ENCODE peak calls at places on chromosomes 1 and 21, in four cellular contexts. I, C, W and H are unnamed samples.

GRCh38 chr1:150596976-150597375 is 17.6 kb upstream of the MCL1 start:
- DNase-seq in I (no peak), C (no peak), W (no peak), H (no peak)

GRCh38 chr21:29413683-29414082 is 115.0 kb downstream of the BACH1 start:
- DNase-seq in I (no peak), C (no peak), W (no peak), H (no peak)

GRCh38 chr1:19405195-19405760 is 80.1 kb downstream of the CAPZB start:
- DNase-seq in I (no peak), C (no peak), W (no peak), H (no peak)

GRCh38 chr1:237562247-237562823 is 328.4 kb downstream of the ZP4 start:
- DNase-seq in I (peak; percentile 31), C (no peak), W (no peak), H (no peak)

GRCh38 chr1:43799656-43800629 is 92.6 kb downstream of the ST3GAL3 start:
- DNase-seq in I (no peak), C (no peak), W (no peak), H (peak; percentile 55)

GRCh38 chr1:214553142-214553710 is 1.8 kb upstream of the PTPN14 start:
- DNase-seq in I (no peak), C (no peak), W (no peak), H (no peak)

GRCh38 chr1:210464519-210465039 is 135.9 kb downstream of the HHAT start:
- DNase-seq in I (no peak), C (no peak), W (peak; percentile 49), H (no peak)

GRCh38 chr1:1361982-1362423 is 3.6 kb upstream of the MXRA8 start:
- DNase-seq in I (no peak), C (peak; percentile 90), W (no peak), H (no peak)

GRCh38 chr1:162629651-162630050 is 2.6 kb upstream of the DDR2 start:
- DNase-seq in I (no peak), C (no peak), W (no peak), H (no peak)

GRCh38 chr1:226662704-226663326 is 76.3 kb downstream of the ITPKB start:
- DNase-seq in I (peak; percentile 54), C (peak; percentile 95), W (no peak), H (peak; percentile 89)

GRCh38 chr1:226664413-226665101 is 74.5 kb downstream of the ITPKB start:
- DNase-seq in I (no peak), C (peak; percentile 91), W (no peak), H (no peak)

GRCh38 chr1:226661271-226661670 is 77.8 kb downstream of the ITPKB start:
- DNase-seq in I (no peak), C (no peak), W (no peak), H (no peak)

GRCh38 chr1:226661965-226662364 is 77.1 kb downstream of the ITPKB start:
- DNase-seq in I (no peak), C (no peak), W (no peak), H (no peak)

DNA sequence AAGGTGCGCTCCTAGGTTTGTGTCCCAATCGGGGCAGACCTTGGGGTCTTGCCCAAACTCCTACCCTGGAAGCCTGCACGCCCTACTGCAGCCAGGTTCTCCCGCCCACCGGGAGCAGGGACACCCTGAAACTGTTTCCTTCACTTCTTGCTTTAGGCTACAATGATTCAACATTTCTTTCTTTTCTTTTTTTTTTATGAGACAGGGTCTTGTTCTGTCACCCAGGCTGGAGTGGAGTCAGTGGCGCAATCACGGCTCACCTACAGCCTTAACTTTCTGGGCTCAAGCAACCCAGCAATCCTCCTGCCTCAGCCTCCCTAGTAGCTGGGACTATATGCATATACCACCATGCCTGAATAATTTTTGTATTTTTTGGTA is 75.8 kb downstream of the ITPKB start:
- DNase-seq in I (no peak), C (no peak), W (no peak), H (no peak)
- H3K4me3 ChIP-seq in I (no peak overlapping the region), C (no peak overlapping the region), W (no peak overlapping the region), H (no peak overlapping the region)

GRCh38 chr1:8382608-8383525 is 65.0 kb downstream of the SLC45A1 start:
- DNase-seq in I (no peak), C (no peak), W (no peak), H (no peak)

GRCh38 chr1:8381618-8382017 is 63.7 kb downstream of the SLC45A1 start:
- DNase-seq in I (no peak), C (peak; percentile 75), W (no peak), H (no peak)

GRCh38 chr1:8379513-8380186 is 61.7 kb downstream of the SLC45A1 start:
- DNase-seq in I (no peak), C (no peak), W (no peak), H (no peak)

GRCh38 chr1:8384088-8384487 is 66.2 kb downstream of the SLC45A1 start:
- DNase-seq in I (no peak), C (no peak), W (no peak), H (no peak)

DNA sequence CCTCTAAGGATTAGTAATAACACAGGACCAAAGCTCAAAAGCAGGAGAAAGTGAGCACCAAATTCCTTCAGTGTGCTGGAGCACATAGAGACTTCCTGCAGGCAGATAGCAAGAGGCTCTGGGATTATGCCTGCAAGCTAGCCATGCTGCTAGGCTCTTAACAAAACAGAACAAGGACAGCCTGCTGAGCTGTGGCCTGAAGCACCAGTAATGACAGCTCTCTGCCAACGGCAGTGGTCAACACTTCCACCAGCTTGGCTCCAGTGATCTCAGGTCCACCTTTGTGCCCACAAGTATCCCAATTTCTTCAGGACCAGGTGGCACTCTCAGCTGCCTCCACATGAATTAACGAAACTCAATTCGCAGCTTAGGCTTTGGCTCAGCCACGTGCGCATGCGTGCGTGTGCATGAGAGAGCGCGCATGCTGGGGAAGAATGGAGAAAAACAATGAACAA is 64.2 kb downstream of the SLC45A1 start:
- DNase-seq in I (no peak), C (no peak), W (no peak), H (no peak)
- H3K4me3 ChIP-seq in I (no peak overlapping the region), C (no peak overlapping the region), W (no peak overlapping the region), H (no peak overlapping the region)

GRCh38 chr1:184745110-184745509 is 9.5 kb downstream of the EDEM3 start:
- DNase-seq in I (no peak), C (no peak), W (no peak), H (no peak)
- H3K4me3 ChIP-seq in I (no peak overlapping the region), C (no peak overlapping the region), W (no peak overlapping the region), H (no peak overlapping the region)

DNA sequence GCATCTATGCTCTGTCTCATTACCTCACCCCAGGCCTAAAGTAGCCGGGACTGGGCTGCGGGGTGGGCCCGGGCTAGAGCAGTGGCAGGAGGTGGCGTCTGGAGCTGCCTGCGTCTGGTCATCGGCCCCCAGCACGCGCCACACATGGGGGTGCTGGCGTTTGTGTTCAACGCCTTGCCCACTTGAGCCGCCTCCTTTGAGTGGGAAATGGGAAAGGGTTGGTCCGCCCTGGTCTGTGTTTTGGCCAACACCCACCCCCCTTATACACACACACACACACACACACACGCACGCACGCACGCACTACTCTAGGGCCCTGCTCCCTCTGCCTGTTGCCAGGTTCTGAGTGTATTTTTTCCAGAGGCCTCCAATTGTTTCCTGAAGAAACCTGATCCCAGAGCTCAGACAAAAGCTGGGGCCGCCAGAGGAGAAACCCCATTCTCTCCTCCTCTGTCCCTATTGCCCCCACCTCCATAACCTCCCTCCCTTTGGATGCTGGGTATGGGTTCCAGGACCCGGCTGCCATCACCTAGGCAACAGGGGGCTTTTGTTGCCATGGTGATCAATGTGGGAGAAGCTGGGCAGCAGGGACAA is 10.1 kb downstream of the VANGL2 start:
- DNase-seq in I (no peak), C (no peak), W (no peak), H (no peak)
- H3K4me3 ChIP-seq in I (no peak overlapping the region), C (peak overlapping the region; percentile 16), W (no peak overlapping the region), H (no peak overlapping the region)

GRCh38 chr21:33071878-33072306 is 2.0 kb downstream of the OLIG1 start:
- DNase-seq in I (no peak), C (no peak), W (no peak), H (no peak)
- H3K4me3 ChIP-seq in I (peak overlapping the region; percentile 42), C (peak overlapping the region; percentile 40), W (peak overlapping the region; percentile 10), H (peak overlapping the region; percentile 30)

GRCh38 chr1:158354255-158354654 is 561 bp downstream of the CD1E start:
- DNase-seq in I (no peak), C (no peak), W (no peak), H (no peak)
- H3K4me3 ChIP-seq in I (no peak overlapping the region), C (no peak overlapping the region), W (no peak overlapping the region), H (no peak overlapping the region)

DNA sequence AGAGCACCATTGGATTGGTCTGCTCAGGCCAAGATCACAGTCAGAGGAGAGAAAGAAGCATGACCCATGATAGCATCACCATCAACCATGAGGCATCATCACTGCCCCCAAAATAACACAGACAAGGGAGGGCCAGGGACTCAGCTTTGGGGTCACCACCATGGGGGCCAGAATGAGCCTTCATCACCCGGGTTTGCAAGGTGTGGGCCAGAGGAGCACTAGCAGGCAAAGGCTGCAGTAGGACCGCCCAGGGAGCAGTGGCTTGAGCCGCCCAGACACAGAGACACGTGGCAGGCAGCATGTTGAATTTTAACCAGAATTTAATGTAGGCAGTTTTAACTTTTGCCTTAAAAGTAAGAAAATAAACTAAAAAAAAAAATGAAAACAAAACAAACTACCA is 53.7 kb upstream of the TMPRSS2 start:
- DNase-seq in I (no peak), C (no peak), W (no peak), H (no peak)
- H3K4me3 ChIP-seq in I (no peak overlapping the region), C (no peak overlapping the region), W (no peak overlapping the region), H (no peak overlapping the region)

GRCh38 chr1:161084205-161084988 is 5.0 kb downstream of the NECTIN4 start:
- DNase-seq in I (no peak), C (no peak), W (no peak), H (no peak)

GRCh38 chr1:161085165-161085564 is 4.2 kb downstream of the NECTIN4 start:
- DNase-seq in I (no peak), C (no peak), W (no peak), H (no peak)

GRCh38 chr1:161082996-161083742 is 6.2 kb downstream of the NECTIN4 start:
- DNase-seq in I (peak; percentile 69), C (peak; percentile 84), W (peak; percentile 95), H (peak; percentile 87)

GRCh38 chr1:161082483-161082882 is 6.9 kb downstream of the NECTIN4 start:
- DNase-seq in I (no peak), C (no peak), W (no peak), H (no peak)

GRCh38 chr1:161083743-161084084 is 5.6 kb downstream of the NECTIN4 start:
- DNase-seq in I (no peak), C (no peak), W (no peak), H (no peak)
- H3K4me3 ChIP-seq in I (no peak overlapping the region), C (no peak overlapping the region), W (no peak overlapping the region), H (no peak overlapping the region)